ENCODE peak calls at places on chromosomes 12 and 14, in seven cellular contexts. One of them, this sample, is unnamed.

GRCh38 chr12:8639936-8640335 is 22.7 kb downstream of the MFAP5 start:
- DNase-seq in H1: no peak
- DNase-seq in mesendoderm: peak; percentile 64
- DNase-seq in IMR-90: no peak
- DNase-seq in mesenchymal stem cell: no peak
- DNase-seq in H9: no peak
- DNase-seq in neuronal stem cell: no peak
- DNase-seq in this sample: no peak

GRCh38 chr12:98418357-98419075 is 96.9 kb upstream of the TMPO start:
- DNase-seq in H1: no peak
- DNase-seq in mesenchymal stem cell: peak; percentile 88
- DNase-seq in H9: peak; percentile 65
- DNase-seq in neuronal stem cell: no peak
- DNase-seq in mesendoderm: peak; percentile 82
- DNase-seq in IMR-90: peak; percentile 93
- DNase-seq in this sample: peak; percentile 65

GRCh38 chr12:18576104-18576622 is 161.6 kb downstream of the PLCZ1 start:
- DNase-seq in neuronal stem cell: no peak
- DNase-seq in mesendoderm: no peak
- DNase-seq in H9: no peak
- DNase-seq in mesenchymal stem cell: no peak
- DNase-seq in H1: no peak
- DNase-seq in IMR-90: peak; percentile 44
- DNase-seq in this sample: peak; percentile 24

GRCh38 chr14:50003213-50004021 is 110.5 kb downstream of the ARF6 start:
- DNase-seq in H1: peak; percentile 66
- DNase-seq in mesendoderm: peak; percentile 35
- DNase-seq in IMR-90: peak; percentile 35
- DNase-seq in H9: peak; percentile 57
- DNase-seq in neuronal stem cell: peak; percentile 29
- DNase-seq in mesenchymal stem cell: peak; percentile 81
- DNase-seq in this sample: peak; percentile 62

GRCh38 chr12:70052931-70053497 is 190.2 kb upstream of the CNOT2 start:
- DNase-seq in neuronal stem cell: no peak
- DNase-seq in mesendoderm: peak; percentile 85
- DNase-seq in H1: no peak
- DNase-seq in mesenchymal stem cell: peak; percentile 76
- DNase-seq in H9: no peak
- DNase-seq in IMR-90: peak; percentile 67
- DNase-seq in this sample: peak; percentile 71

GRCh38 chr14:34539407-34540180 is at the start of gene EAPP:
- DNase-seq in H1: peak; percentile 91
- DNase-seq in mesenchymal stem cell: peak; percentile 98
- DNase-seq in neuronal stem cell: peak; percentile 91
- DNase-seq in mesendoderm: peak; percentile 99
- DNase-seq in H9: peak; percentile 98
- DNase-seq in IMR-90: peak; percentile 97
- DNase-seq in this sample: peak; percentile 97

GRCh38 chr12:54890339-54890738 is 36.0 kb downstream of the MUCL1 start:
- DNase-seq in mesenchymal stem cell: no peak
- DNase-seq in mesendoderm: no peak
- DNase-seq in IMR-90: no peak
- DNase-seq in neuronal stem cell: no peak
- DNase-seq in H1: no peak
- DNase-seq in H9: no peak
- DNase-seq in this sample: peak; percentile 54

GRCh38 chr14:76810953-76811400 is 1.7 kb downstream of the ANGEL1 start:
- DNase-seq in H9: no peak
- DNase-seq in IMR-90: peak; percentile 34
- DNase-seq in H1: no peak
- DNase-seq in mesendoderm: peak; percentile 68
- DNase-seq in mesenchymal stem cell: peak; percentile 71
- DNase-seq in neuronal stem cell: no peak
- DNase-seq in this sample: peak; percentile 53

GRCh38 chr14:21136024-21136423 is 19.8 kb downstream of the OR5AU1 start:
- DNase-seq in neuronal stem cell: peak; percentile 4
- DNase-seq in H9: no peak
- DNase-seq in mesenchymal stem cell: peak; percentile 26
- DNase-seq in H1: no peak
- DNase-seq in IMR-90: peak; percentile 12
- DNase-seq in mesendoderm: peak; percentile 19
- DNase-seq in this sample: no peak

GRCh38 chr14:70624972-70625371 is 16.7 kb upstream of the TTC9 start:
- DNase-seq in mesenchymal stem cell: no peak
- DNase-seq in H9: no peak
- DNase-seq in mesendoderm: no peak
- DNase-seq in H1: no peak
- DNase-seq in IMR-90: no peak
- DNase-seq in neuronal stem cell: no peak
- DNase-seq in this sample: peak; percentile 77

GRCh38 chr12:57210926-57211700 is 5.5 kb upstream of the NXPH4 start:
- DNase-seq in IMR-90: no peak
- DNase-seq in H9: no peak
- DNase-seq in mesendoderm: no peak
- DNase-seq in H1: no peak
- DNase-seq in neuronal stem cell: no peak
- DNase-seq in mesenchymal stem cell: no peak
- DNase-seq in this sample: no peak

GRCh38 chr12:2453076-2453806 is 341.5 kb upstream of the FKBP4 start:
- DNase-seq in mesenchymal stem cell: no peak
- DNase-seq in neuronal stem cell: no peak
- DNase-seq in IMR-90: no peak
- DNase-seq in H1: no peak
- DNase-seq in H9: no peak
- DNase-seq in mesendoderm: no peak
- DNase-seq in this sample: no peak

GRCh38 chr14:71358209-71358931 is 451.1 kb downstream of the PCNX1 start:
- DNase-seq in H9: no peak
- DNase-seq in H1: no peak
- DNase-seq in neuronal stem cell: no peak
- DNase-seq in mesenchymal stem cell: peak; percentile 32
- DNase-seq in IMR-90: peak; percentile 82
- DNase-seq in mesendoderm: no peak
- DNase-seq in this sample: no peak

GRCh38 chr14:104150201-104151027 is 12.0 kb downstream of the KIF26A start:
- DNase-seq in H1: no peak
- DNase-seq in neuronal stem cell: no peak
- DNase-seq in H9: peak; percentile 87
- DNase-seq in mesenchymal stem cell: peak; percentile 91
- DNase-seq in mesendoderm: peak; percentile 97
- DNase-seq in IMR-90: no peak
- DNase-seq in this sample: no peak

GRCh38 chr12:131862994-131863710 is 31.3 kb upstream of the ULK1 start:
- DNase-seq in mesendoderm: no peak
- DNase-seq in IMR-90: no peak
- DNase-seq in mesenchymal stem cell: peak; percentile 26
- DNase-seq in neuronal stem cell: peak; percentile 30
- DNase-seq in H1: no peak
- DNase-seq in H9: no peak
- DNase-seq in this sample: peak; percentile 51

GRCh38 chr12:31562594-31563328 is 28.2 kb downstream of the DENND5B start:
- DNase-seq in neuronal stem cell: no peak
- DNase-seq in IMR-90: no peak
- DNase-seq in H9: no peak
- DNase-seq in mesenchymal stem cell: no peak
- DNase-seq in H1: no peak
- DNase-seq in mesendoderm: peak; percentile 8
- DNase-seq in this sample: no peak

GRCh38 chr12:91098942-91099341 is 12.4 kb downstream of the LUM start:
- DNase-seq in H9: no peak
- DNase-seq in IMR-90: peak; percentile 93
- DNase-seq in mesenchymal stem cell: peak; percentile 98
- DNase-seq in neuronal stem cell: no peak
- DNase-seq in H1: no peak
- DNase-seq in mesendoderm: no peak
- DNase-seq in this sample: peak; percentile 84

GRCh38 chr12:66899567-66899966 is 220.7 kb upstream of the GRIP1 start:
- DNase-seq in H9: no peak
- DNase-seq in mesenchymal stem cell: no peak
- DNase-seq in neuronal stem cell: no peak
- DNase-seq in H1: no peak
- DNase-seq in mesendoderm: no peak
- DNase-seq in IMR-90: no peak
- DNase-seq in this sample: no peak

GRCh38 chr14:83463500-83464098 is 1929.9 kb upstream of the SEL1L start:
- DNase-seq in H1: peak; percentile 56
- DNase-seq in neuronal stem cell: peak; percentile 52
- DNase-seq in mesenchymal stem cell: peak; percentile 52
- DNase-seq in IMR-90: peak; percentile 70
- DNase-seq in mesendoderm: peak; percentile 75
- DNase-seq in H9: peak; percentile 53
- DNase-seq in this sample: no peak

GRCh38 chr12:75446857-75447256 is 33.7 kb upstream of the GLIPR1 start:
- DNase-seq in H1: no peak
- DNase-seq in neuronal stem cell: no peak
- DNase-seq in IMR-90: peak; percentile 85
- DNase-seq in mesendoderm: no peak
- DNase-seq in mesenchymal stem cell: no peak
- DNase-seq in H9: no peak
- DNase-seq in this sample: no peak

GRCh38 chr12:103773109-103773905 is 67.7 kb downstream of the NT5DC3 start:
- DNase-seq in neuronal stem cell: no peak
- DNase-seq in mesenchymal stem cell: no peak
- DNase-seq in H9: no peak
- DNase-seq in mesendoderm: no peak
- DNase-seq in IMR-90: peak; percentile 17
- DNase-seq in H1: no peak
- DNase-seq in this sample: no peak
- H2BK120ac ChIP-seq in neuronal stem cell: no peak overlapping the region
- H2BK120ac ChIP-seq in mesenchymal stem cell: no peak overlapping the region
- H2BK120ac ChIP-seq in H9: no peak overlapping the region
- H2BK120ac ChIP-seq in mesendoderm: no peak overlapping the region
- H2BK120ac ChIP-seq in IMR-90: no peak overlapping the region
- H2BK120ac ChIP-seq in H1: no peak overlapping the region
- H2BK120ac ChIP-seq in this sample: no peak overlapping the region

DNA sequence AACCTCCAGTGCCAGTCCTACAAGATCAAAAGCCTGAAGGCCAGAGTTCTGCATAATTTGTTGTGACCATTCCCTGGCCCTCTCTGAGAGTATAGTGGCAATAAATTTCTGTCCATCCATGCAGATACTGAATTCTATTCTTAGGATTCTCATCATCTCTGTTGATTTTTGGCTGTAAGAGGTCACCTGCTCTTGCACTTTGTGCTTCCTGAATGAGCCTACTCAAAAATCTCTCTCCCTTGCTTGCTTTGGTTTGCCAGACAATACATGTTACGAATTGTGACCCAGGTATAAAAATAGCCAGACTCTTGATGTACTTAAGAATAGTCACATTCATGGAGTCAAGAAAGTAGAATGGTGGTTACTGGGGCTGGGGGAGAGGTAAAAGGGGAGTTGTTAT is 16.7 kb downstream of the ZNF664 start:
- DNase-seq in mesenchymal stem cell: no peak
- DNase-seq in H9: no peak
- DNase-seq in IMR-90: no peak
- DNase-seq in H1: no peak
- DNase-seq in mesendoderm: no peak
- DNase-seq in neuronal stem cell: no peak
- DNase-seq in this sample: no peak
- H2BK120ac ChIP-seq in mesenchymal stem cell: no peak overlapping the region
- H2BK120ac ChIP-seq in H9: no peak overlapping the region
- H2BK120ac ChIP-seq in IMR-90: no peak overlapping the region
- H2BK120ac ChIP-seq in H1: no peak overlapping the region
- H2BK120ac ChIP-seq in mesendoderm: no peak overlapping the region
- H2BK120ac ChIP-seq in neuronal stem cell: no peak overlapping the region
- H2BK120ac ChIP-seq in this sample: no peak overlapping the region

DNA sequence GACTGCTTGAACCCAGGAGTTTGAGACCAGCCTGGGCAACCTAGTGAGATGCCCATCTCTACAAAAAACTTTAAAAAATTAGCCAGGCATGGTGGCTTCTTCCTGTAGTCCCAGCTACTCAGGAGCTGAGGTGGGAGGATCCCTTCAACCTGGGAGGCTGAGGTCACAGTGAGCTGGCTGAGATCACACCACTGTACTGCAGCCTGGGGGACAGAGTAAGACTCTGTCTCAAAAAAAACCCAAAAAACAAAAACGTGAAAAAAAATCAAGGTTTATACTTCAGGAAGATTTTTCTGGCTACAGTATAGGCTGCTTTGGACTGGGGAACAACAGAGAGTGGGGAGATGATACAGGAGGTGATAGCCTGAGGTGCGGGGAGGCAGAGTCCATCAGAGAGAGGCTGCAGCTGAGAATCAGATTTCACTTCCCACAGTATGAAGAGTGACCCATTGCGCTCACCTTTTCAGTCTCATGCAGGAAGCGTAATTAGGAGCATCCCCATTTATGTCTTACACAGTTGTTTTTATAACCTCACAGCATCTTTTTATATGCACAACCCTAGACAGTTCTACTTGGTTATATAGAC is 28.9 kb downstream of the DNAH10 start:
- DNase-seq in H1: no peak
- DNase-seq in neuronal stem cell: no peak
- DNase-seq in IMR-90: no peak
- DNase-seq in mesendoderm: no peak
- DNase-seq in mesenchymal stem cell: no peak
- DNase-seq in H9: no peak
- DNase-seq in this sample: no peak
- H2BK120ac ChIP-seq in H1: no peak overlapping the region
- H2BK120ac ChIP-seq in neuronal stem cell: no peak overlapping the region
- H2BK120ac ChIP-seq in IMR-90: no peak overlapping the region
- H2BK120ac ChIP-seq in mesendoderm: no peak overlapping the region
- H2BK120ac ChIP-seq in mesenchymal stem cell: no peak overlapping the region
- H2BK120ac ChIP-seq in H9: no peak overlapping the region
- H2BK120ac ChIP-seq in this sample: no peak overlapping the region

DNA sequence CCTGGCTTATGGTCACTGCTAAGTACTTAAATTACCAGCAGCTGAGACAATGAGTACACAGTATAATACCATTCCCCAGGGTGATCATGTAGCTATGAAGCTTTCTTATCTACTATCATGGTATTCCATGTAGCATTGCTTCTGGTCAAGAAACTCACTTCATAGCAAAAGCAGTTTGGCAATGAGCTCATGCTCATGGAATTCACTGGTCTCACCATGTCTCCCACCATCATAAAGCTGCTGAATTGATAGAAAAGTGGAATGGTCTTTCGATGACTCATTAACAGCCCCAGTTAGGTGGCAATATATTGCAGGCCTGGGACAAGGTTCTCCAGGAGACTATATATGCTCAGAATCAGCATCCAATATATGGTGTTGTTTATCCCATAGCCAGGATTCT is 553.7 kb downstream of the FOXG1 start:
- DNase-seq in IMR-90: peak; percentile 51
- DNase-seq in mesenchymal stem cell: peak; percentile 10
- DNase-seq in neuronal stem cell: no peak
- DNase-seq in H1: no peak
- DNase-seq in mesendoderm: peak; percentile 83
- DNase-seq in H9: no peak
- DNase-seq in this sample: peak; percentile 38
- H2BK120ac ChIP-seq in IMR-90: no peak overlapping the region
- H2BK120ac ChIP-seq in mesenchymal stem cell: no peak overlapping the region
- H2BK120ac ChIP-seq in neuronal stem cell: no peak overlapping the region
- H2BK120ac ChIP-seq in H1: no peak overlapping the region
- H2BK120ac ChIP-seq in mesendoderm: no peak overlapping the region
- H2BK120ac ChIP-seq in H9: no peak overlapping the region
- H2BK120ac ChIP-seq in this sample: no peak overlapping the region

This sample was measured in trophoblast cell.